ENCODE peak calls at places on chromosomes 7 and 10, in nine cellular contexts. B is foreskin keratinocyte, V is upper lobe of right lung, I is NT2/D1, K is NCI-H2029, F is cardiac fibroblast, Z is HT1080, Y is cortex of kidney, A is HEK293T. O is an unnamed sample.

GRCh38 chr10:131059881-131060280 is 251.6 kb downstream of the TCERG1L start:
- DNase-seq in Z (no peak), F (no peak), I (no peak), B (no peak), A (no peak), K (no peak), V (no peak), Y (no peak), O (no peak)

GRCh38 chr7:35908305-35909223 is 107.7 kb downstream of the SEPTIN7 start:
- DNase-seq in A (no peak), Z (no peak), Y (no peak), F (peak; percentile 13), K (no peak), B (no peak), V (no peak), I (no peak), O (no peak)

GRCh38 chr7:36372156-36372555 is 17.5 kb upstream of the ANLN start:
- DNase-seq in B (peak; percentile 61), F (no peak), I (no peak), A (no peak), K (no peak), Y (no peak), Z (no peak), V (no peak), O (peak; percentile 23)

GRCh38 chr10:98246911-98247820 is 20.8 kb downstream of the LOXL4 start:
- DNase-seq in I (no peak), F (no peak), B (no peak), K (no peak), A (no peak), V (no peak), Z (no peak), Y (no peak), O (no peak)

GRCh38 chr7:128027485-128027980 is 3.7 kb downstream of the LRRC4 start:
- DNase-seq in F (no peak), Y (no peak), B (no peak), V (no peak), Z (no peak), K (no peak), I (no peak), A (no peak), O (no peak)

GRCh38 chr10:130485241-130485957 is 349.2 kb downstream of the GLRX3 start:
- DNase-seq in K (no peak), F (no peak), I (no peak), Y (no peak), Z (no peak), V (no peak), A (no peak), B (no peak), O (no peak)

GRCh38 chr10:125795111-125795510 is 19.5 kb upstream of the MMP21 start:
- DNase-seq in F (no peak), Z (no peak), Y (no peak), K (no peak), A (no peak), B (no peak), V (no peak), I (no peak), O (no peak)

GRCh38 chr10:35898722-35899485 is 256.8 kb upstream of the FZD8 start:
- DNase-seq in F (no peak), Y (no peak), V (no peak), K (peak; percentile 10), I (no peak), B (no peak), Z (no peak), A (no peak), O (no peak)

GRCh38 chr7:85423209-85423895 is 236.5 kb upstream of the SEMA3D start:
- DNase-seq in I (no peak), Z (no peak), F (no peak), B (no peak), Y (no peak), K (no peak), V (no peak), A (no peak), O (no peak)

GRCh38 chr7:98206451-98207330 is 4.5 kb upstream of the BHLHA15 start:
- DNase-seq in F (no peak), K (no peak), Z (no peak), B (no peak), Y (no peak), V (peak; percentile 60), I (no peak), A (no peak), O (no peak)

GRCh38 chr10:122421747-122422146 is 32.7 kb upstream of the ARMS2 start:
- DNase-seq in Z (no peak), Y (no peak), B (no peak), A (no peak), K (no peak), V (no peak), F (peak; percentile 17), I (no peak), O (no peak)

GRCh38 chr10:101649530-101650085 is 45.4 kb downstream of the FBXW4 start:
- DNase-seq in K (no peak), F (no peak), I (no peak), Z (no peak), V (no peak), B (no peak), A (no peak), Y (no peak), O (no peak)

GRCh38 chr10:112826018-112826697 is 123.9 kb upstream of the TCF7L2 start:
- DNase-seq in Z (no peak), Y (no peak), F (no peak), B (no peak), I (no peak), V (no peak), K (no peak), A (no peak), O (no peak)

GRCh38 chr7:25558605-25559004 is 330.3 kb upstream of the NPVF start:
- DNase-seq in Z (no peak), Y (no peak), F (no peak), B (no peak), I (no peak), K (no peak), A (no peak), V (no peak), O (no peak)